ENCODE peak calls at places on chromosomes 13 and 19, in four cellular contexts. V is tibial artery, A is heart left ventricle, U is ovary. K is an unnamed sample.
A peak's percentile ranks its signal among the peaks of the same experiment; 100 is the strongest.

GRCh38 chr19:21751379-21751778 is 16.0 kb downstream of the ZNF100 start:
- DNase-seq in V (no peak), A (no peak), U (no peak), K (no peak)

GRCh38 chr13:42354246-42355117 is 82.5 kb downstream of the AKAP11 start:
- DNase-seq in V (no peak), A (no peak), U (no peak), K (peak; percentile 45)

GRCh38 chr19:14545716-14546082 is 16.3 kb downstream of the TECR start:
- DNase-seq in V (no peak), A (no peak), U (no peak), K (no peak)

GRCh38 chr19:5207806-5208205 is 132.8 kb downstream of the PTPRS start:
- DNase-seq in V (no peak), A (no peak), U (no peak), K (no peak)

GRCh38 chr19:35719402-35720162 is 1.8 kb downstream of the KMT2B start:
- DNase-seq in V (no peak), A (no peak), U (no peak), K (no peak)

GRCh38 chr19:10424011-10424637 is 3.8 kb downstream of the PDE4A start:
- DNase-seq in V (peak; percentile 82), A (peak; percentile 91), U (peak; percentile 82), K (peak; percentile 78)

GRCh38 chr19:29503140-29503758 is 22.5 kb upstream of the VSTM2B start:
- DNase-seq in V (no peak), A (no peak), U (no peak), K (peak; percentile 32)

GRCh38 chr13:43629691-43630480 is 156.9 kb downstream of the ENOX1 start:
- DNase-seq in V (no peak), A (no peak), U (no peak), K (no peak)

GRCh38 chr13:24074687-24075086 is 85.8 kb upstream of the SPATA13 start:
- DNase-seq in V (no peak), A (no peak), U (no peak), K (no peak)

GRCh38 chr19:51354742-51355148 is 11.4 kb downstream of the ETFB start:
- DNase-seq in V (no peak), A (no peak), U (no peak), K (no peak)

GRCh38 chr13:90868321-90868920 is 479.1 kb upstream of the MIR17HG start:
- DNase-seq in V (no peak), A (no peak), U (no peak), K (no peak)

GRCh38 chr13:74771964-74772363 is 637.8 kb upstream of the KLF12 start:
- DNase-seq in V (no peak), A (no peak), U (no peak), K (no peak)

GRCh38 chr19:32372726-32373613 is 27.6 kb downstream of the ZNF507 start:
- DNase-seq in V (no peak), A (no peak), U (no peak), K (no peak)

GRCh38 chr19:40348961-40349507 is 539 bp downstream of the PLD3 start:
- DNase-seq in V (no peak), A (no peak), U (no peak), K (no peak)

GRCh38 chr19:17470204-17470841 is at the start of gene SLC27A1:
- DNase-seq in V (peak; percentile 100), A (peak; percentile 98), U (peak; percentile 99), K (peak; percentile 100)

GRCh38 chr19:17473041-17473440 is 2.7 kb downstream of the SLC27A1 start:
- DNase-seq in V (no peak), A (no peak), U (no peak), K (no peak)

GRCh38 chr19:17471410-17472125 is 1.2 kb downstream of the SLC27A1 start:
- DNase-seq in V (no peak), A (no peak), U (no peak), K (no peak)

GRCh38 chr19:17479325-17479791 is 9.0 kb downstream of the SLC27A1 start:
- DNase-seq in V (no peak), A (no peak), U (no peak), K (no peak)

GRCh38 chr19:17475541-17476115 is 5.3 kb downstream of the SLC27A1 start:
- DNase-seq in V (peak; percentile 80), A (peak; percentile 69), U (no peak), K (peak; percentile 93)
- H3K27ac ChIP-seq in V (peak overlapping the region; percentile 67), A (peak overlapping the region; percentile 78), U (no peak overlapping the region), K (peak overlapping the region; percentile 98)

DNA sequence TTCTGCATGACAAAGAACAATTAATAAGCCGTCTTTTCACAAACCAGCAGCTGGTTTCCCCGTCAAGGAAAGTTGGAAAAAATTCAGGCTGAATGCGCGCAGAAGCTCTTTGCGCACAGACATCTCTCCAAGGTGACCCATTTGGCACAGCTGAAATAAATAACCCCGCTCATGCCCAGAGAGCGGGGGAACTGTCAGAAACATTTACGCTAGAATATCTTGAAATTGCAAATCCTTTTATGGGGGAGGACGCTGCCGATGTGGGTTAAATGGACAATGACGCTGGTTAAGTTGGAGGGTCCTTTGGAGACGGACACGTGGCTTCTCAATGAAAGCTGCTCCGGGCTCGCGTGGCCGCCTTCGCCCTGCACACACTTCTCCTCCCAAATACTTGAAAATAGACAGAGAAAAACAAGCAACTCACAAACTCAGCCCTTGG is 30.6 kb downstream of the GSX1 start:
- DNase-seq in V (no peak), A (no peak), U (no peak), K (no peak)
- H3K4me3 ChIP-seq in V (no peak overlapping the region), A (no peak overlapping the region), U (no peak overlapping the region), K (no peak overlapping the region)

DNA sequence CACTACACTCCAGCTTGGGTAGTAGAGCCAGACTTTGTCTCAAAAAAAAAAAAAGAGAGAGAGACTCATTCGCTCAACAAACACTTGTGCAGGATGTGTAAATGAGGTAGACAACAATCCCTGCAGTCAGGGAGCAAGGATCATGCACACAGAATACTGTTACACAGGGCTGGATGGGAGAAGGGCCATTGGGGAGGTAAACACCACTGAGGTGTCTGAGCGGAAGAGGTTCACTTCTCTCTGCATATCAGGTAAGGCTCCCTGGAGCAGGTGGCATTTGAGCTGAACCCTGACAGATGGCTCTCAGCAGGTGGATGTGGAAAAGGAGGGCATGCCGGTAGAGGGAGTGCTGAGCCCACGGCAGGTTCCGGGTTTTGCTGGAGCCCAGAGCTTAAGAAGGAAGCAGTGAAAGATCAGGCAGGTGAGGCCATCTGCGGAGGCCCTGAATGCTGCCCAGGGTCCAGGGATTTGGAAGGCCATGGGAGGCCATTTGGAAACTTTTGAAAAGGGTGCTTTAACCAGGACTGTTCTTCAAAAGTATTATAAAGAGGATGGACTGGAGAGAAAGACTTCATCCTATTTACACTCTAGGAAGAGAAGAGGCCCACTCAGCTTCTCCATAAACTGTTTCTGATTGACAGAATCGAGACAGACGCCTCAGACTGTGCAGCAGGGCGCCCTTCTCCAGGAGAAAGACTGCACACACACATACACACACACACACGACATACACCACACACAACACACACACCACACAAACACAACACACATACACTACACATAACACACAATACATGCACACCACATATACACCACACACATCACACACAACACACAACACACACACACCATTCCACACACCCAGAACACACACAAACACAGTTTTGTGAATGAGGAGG is 199.4 kb downstream of the USP12 start:
- DNase-seq in V (no peak), A (peak; percentile 34), U (no peak), K (no peak)
- TF ChIP-seq CTCF in V (no peak), A (peak; percentile 36), U (no peak), K (peak; percentile 7)

DNA sequence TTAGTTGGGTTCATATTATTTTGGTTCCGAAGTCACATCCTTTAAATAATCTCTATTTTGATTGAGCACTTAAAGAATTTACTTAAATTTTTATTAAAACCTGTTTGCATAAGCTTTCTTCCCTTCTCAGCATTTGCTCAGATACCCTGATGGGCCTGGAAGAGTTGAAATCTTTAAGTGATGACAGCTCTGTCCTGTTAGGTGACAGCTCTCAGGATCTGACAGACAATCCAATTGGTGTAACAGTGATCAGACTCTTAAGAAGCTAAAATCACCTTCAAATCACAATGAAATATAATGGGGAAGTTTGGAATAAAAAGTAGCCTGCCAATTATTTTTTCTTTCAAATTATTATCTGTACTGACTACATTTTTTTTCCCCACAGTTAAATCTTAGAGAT is 284.4 kb downstream of the LMO7 start:
- DNase-seq in V (no peak), A (no peak), U (no peak), K (no peak)
- H3K27ac ChIP-seq in V (no peak overlapping the region), A (no peak overlapping the region), U (no peak overlapping the region), K (no peak overlapping the region)

GRCh38 chr19:17953316-17953801 is 13.5 kb upstream of the KCNN1 start:
- DNase-seq in V (no peak), A (no peak), U (no peak), K (no peak)
- H3K4me3 ChIP-seq in V (no peak overlapping the region), A (no peak overlapping the region), U (no peak overlapping the region), K (no peak overlapping the region)

K was measured in dorsolateral prefrontal cortex.